ENCODE peak calls at places on chromosomes 6 and 20, in four cellular contexts. U is astrocyte, N is GM10248, T is Peyer's patch. H is an unnamed sample.

GRCh38 chr20:10672579-10673127 is 1.1 kb downstream of the JAG1 start:
- DNase-seq in U (peak; percentile 59), N (peak; percentile 43), T (peak; percentile 81), H (peak; percentile 55)

GRCh38 chr6:86685230-86685797 is 252.0 kb upstream of the HTR1E start:
- DNase-seq in U (no peak), T (no peak), N (no peak), H (no peak)

GRCh38 chr20:63082939-63083735 is 76.4 kb upstream of the BHLHE23 start:
- DNase-seq in N (no peak), U (no peak), T (no peak), H (no peak)

GRCh38 chr6:138297761-138298298 is 79.5 kb upstream of the PBOV1 start:
- DNase-seq in T (no peak), U (no peak), N (no peak), H (no peak)

GRCh38 chr20:58147628-58148370 is 80.7 kb downstream of the ANKRD60 start:
- DNase-seq in N (no peak), T (peak; percentile 36), U (no peak), H (no peak)

GRCh38 chr6:19569563-19569962 is 267.6 kb upstream of the ID4 start:
- DNase-seq in T (no peak), N (no peak), U (no peak), H (no peak)

GRCh38 chr6:42979523-42980177 is 669 bp upstream of the PEX6 start:
- DNase-seq in N (no peak), T (no peak), U (peak; percentile 25), H (no peak)

GRCh38 chr6:105650367-105650766 is 247.5 kb upstream of the PREP start:
- DNase-seq in T (no peak), U (no peak), N (no peak), H (no peak)

GRCh38 chr6:159727717-159728440 is 573 bp downstream of the WTAP start:
- DNase-seq in U (no peak), N (peak; percentile 57), T (no peak), H (peak; percentile 65)

GRCh38 chr20:43909720-43910119 is 4.9 kb upstream of the TOX2 start:
- DNase-seq in T (peak; percentile 43), U (no peak), N (peak; percentile 44), H (peak; percentile 56)

GRCh38 chr6:133062702-133063319 is 178.3 kb upstream of the EYA4 start:
- DNase-seq in N (no peak), U (no peak), T (no peak), H (no peak)

GRCh38 chr6:15344186-15344506 is 98.3 kb downstream of the JARID2 start:
- DNase-seq in N (no peak), T (no peak), U (no peak), H (no peak)

GRCh38 chr20:46408281-46408731 is 1.9 kb upstream of the ELMO2 start:
- DNase-seq in N (no peak), U (no peak), T (no peak), H (no peak)

GRCh38 chr20:46407671-46407996 is 1.2 kb upstream of the ELMO2 start:
- DNase-seq in N (no peak), T (no peak), U (no peak), H (no peak)

GRCh38 chr20:46406986-46407670 is 713 bp upstream of the ELMO2 start:
- DNase-seq in U (peak; percentile 16), N (peak; percentile 44), T (peak; percentile 92), H (peak; percentile 45)

GRCh38 chr20:46402236-46402886 is 4.1 kb downstream of the ELMO2 start:
- DNase-seq in N (no peak), U (peak; percentile 61), T (no peak), H (no peak)

GRCh38 chr20:46406200-46406985 is at the start of gene ELMO2:
- DNase-seq in N (peak; percentile 94), U (peak; percentile 92), T (peak; percentile 99), H (peak; percentile 95)
- TF ChIP-seq CTCF in N (no peak), U (no peak), T (peak; percentile 33), H (no peak)

DNA sequence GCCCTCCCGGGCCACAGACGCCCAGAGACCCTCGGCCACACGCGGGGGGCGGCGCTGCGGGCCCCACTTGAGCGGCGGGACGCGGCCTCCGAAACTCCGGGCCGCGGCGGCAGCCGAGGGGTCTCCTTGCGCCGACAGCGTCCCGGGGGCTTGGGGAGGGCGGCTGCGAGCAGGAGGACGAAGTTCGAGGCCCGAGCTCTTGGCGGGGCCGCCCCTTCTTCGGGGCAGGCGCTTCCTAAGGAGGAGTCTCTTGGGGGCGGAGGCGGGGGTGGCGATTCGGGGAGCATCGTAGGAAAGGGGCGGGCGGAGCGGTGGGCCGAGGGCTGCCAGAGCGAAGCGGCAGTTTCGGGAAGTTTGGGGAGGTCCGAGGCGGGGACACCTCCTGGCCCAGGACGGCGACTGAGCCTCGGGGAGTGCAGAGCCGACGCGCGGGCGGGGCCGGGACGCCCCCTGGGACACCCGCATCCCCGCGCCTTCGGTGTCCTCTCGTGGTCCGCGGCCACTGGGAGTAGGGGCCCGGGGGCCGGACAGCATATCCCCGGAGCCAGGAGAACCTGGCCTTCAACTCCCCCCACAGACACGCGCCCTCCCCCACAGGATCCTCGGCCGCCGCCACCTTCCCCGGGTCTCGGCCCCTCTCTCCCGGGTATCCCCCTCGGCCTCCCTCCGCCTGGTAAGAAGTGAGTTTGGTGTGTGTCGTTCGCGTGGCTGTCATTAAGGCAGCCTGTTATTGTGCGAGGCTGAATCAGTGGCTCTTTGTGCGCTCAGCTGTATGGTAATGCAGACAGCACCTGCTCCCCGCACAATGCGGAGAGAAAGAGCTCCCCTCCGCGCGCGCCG is 613 bp upstream of the DLL1 start:
- DNase-seq in U (no peak), T (peak; percentile 87), N (peak; percentile 61), H (peak; percentile 72)
- TF ChIP-seq CTCF in U (no peak), T (no peak), N (peak; percentile 28), H (peak; percentile 32)

GRCh38 chr6:27565839-27566779 is 93.2 kb upstream of the ZNF184 start:
- DNase-seq in T (no peak), N (no peak), U (no peak), H (no peak)
- TF ChIP-seq CTCF in T (no peak), N (peak; percentile 1), U (no peak), H (peak; percentile 5)

GRCh38 chr6:34558172-34558714 is 2.1 kb upstream of the SPDEF start:
- DNase-seq in U (no peak), N (no peak), T (no peak), H (no peak)

GRCh38 chr6:34561227-34561530 is 5.0 kb upstream of the SPDEF start:
- DNase-seq in T (no peak), N (no peak), U (no peak), H (no peak)

GRCh38 chr6:34562350-34562749 is 6.2 kb upstream of the SPDEF start:
- DNase-seq in T (no peak), N (no peak), U (no peak), H (no peak)

GRCh38 chr6:34559651-34560365 is 3.7 kb upstream of the SPDEF start:
- DNase-seq in T (no peak), N (no peak), U (no peak), H (no peak)

DNA sequence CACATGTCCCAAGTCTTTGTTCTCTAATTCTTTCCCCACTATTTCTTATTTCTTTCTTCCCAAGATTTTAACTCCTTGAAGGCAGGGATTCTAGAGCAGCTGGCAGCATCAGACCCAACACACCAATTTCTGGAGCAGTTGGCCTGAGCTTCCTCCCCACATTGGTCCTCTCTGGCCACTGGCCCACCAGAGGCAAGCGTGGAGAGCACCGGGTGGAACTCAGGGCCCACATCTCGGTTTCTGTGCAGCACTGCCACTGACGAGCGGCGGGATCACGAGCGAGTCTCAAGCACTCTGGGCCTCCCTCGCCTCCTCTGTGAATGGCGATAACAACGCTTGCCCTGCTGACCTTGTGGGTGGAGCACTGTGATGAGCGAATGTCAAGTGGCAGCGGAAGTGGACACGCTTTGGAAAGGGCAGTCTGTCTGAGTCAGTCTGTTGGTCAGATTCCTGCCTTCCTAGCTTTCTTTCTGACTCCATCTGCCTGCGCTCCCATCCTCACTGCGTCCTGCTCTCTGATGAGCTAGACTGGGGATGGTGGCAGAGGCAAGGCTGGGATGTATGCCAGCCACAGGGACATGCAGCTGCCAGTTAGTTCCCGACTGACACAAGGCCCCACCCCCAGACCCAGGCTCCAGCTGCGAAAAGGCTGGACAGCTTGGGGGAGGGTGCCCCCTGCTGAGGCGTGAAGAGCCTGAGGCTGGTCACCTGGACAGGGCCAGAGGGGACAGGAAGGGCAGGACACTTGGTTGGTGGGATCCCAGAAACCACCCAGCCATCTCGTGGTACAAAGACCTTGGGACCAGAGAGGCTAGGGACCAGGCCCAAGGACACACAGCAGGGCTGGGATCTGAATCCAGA is 4.5 kb upstream of the SPDEF start:
- DNase-seq in N (no peak), T (no peak), U (peak; percentile 56), H (no peak)
- TF ChIP-seq CTCF in N (no peak), T (no peak), U (no peak), H (no peak)

GRCh38 chr6:112560651-112561050 is 213.5 kb downstream of the RFPL4B start:
- DNase-seq in T (no peak), U (no peak), N (no peak), H (no peak)
- TF ChIP-seq CTCF in T (no peak), U (no peak), N (no peak), H (no peak)

DNA sequence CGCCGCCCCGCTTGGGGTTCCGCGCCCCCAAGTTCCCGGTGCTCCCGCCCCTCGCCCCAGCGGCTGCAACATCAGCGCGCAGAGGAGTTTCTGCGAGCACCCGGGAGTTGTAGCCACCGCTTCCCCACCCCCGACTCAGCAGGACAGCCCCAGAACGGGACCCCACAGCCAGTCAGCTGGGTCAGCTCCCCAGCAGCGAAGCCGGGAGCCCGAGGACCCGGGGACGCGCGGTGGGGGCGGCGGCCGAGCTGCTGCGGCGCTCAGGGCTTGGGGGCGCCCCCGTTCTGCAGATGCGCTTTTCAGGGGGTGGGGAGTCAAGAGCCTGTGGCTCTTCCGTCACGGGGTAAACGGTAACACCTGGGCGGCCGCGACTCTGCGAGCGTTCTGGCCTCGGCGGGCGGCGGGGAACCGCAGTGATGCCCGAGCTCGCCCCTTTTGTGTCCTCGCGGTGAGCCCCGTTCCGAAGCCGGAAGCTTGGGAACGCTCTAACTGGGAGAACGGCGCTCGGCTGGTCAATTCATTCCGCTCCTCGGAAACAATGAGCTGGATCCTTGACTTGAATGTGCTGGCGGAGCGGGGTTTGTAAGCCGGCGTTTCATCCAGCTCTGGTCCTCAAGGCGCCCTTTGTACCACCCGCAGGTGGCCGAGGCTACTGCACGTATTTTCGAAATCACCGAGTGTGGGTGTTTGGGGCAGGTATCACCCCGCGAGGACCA is 775 bp downstream of the PLEKHG1 start:
- DNase-seq in U (peak; percentile 75), N (peak; percentile 76), T (peak; percentile 92), H (peak; percentile 83)
- TF ChIP-seq CTCF in U (peak; percentile 29), N (peak; percentile 21), T (peak; percentile 67), H (peak; percentile 23)

GRCh38 chr20:52217689-52218395 is 26.3 kb upstream of the ZFP64 start:
- DNase-seq in T (no peak), U (no peak), N (no peak), H (no peak)

GRCh38 chr20:52224920-52225319 is 33.3 kb upstream of the ZFP64 start:
- DNase-seq in U (no peak), T (no peak), N (no peak), H (no peak)

DNA sequence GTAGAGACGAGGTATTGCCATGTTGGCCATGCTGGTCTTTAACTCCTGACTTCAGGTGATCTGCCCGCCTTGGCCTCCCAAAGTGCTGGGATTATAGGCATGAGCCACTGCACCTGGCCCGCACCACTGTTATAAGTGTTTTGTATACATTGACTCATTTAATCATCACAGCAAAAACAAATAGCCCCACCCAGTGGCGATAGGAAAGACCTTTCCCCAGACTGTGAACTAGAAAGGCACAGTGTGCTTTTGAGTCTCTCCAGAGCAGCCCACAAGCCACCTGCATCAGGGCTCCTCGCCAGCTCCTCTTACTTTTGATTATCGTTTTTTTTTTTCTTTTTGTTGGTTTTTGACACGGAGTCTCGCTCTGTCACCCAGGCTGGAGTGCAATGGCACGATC is 27.9 kb upstream of the ZFP64 start:
- DNase-seq in T (no peak), U (no peak), N (no peak), H (peak; percentile 28)
- TF ChIP-seq CTCF in T (no peak), U (no peak), N (no peak), H (no peak)